ENCODE peak calls at places on chromosomes 4 and X, in six cellular contexts. G, K, D, O, T and A are unnamed samples.

GRCh38 chrX:69177511-69178162 is 12.4 kb upstream of the PJA1 start:
- DNase-seq in O (no peak), K (no peak), G (no peak), T (no peak), D (no peak), A (no peak)

GRCh38 chrX:65148232-65148631 is 172.0 kb upstream of the ZC4H2 start:
- DNase-seq in T (no peak), O (no peak), K (no peak), G (no peak), D (no peak), A (no peak)

GRCh38 chr4:174388744-174389143 is 105.0 kb downstream of the CEP44 start:
- DNase-seq in D (no peak), K (no peak), T (no peak), O (no peak), G (no peak), A (no peak)

GRCh38 chr4:16227462-16227868 is 1.2 kb upstream of the TAPT1 start:
- DNase-seq in O (peak), T (peak), G (peak), D (peak), K (peak), A (no peak)

GRCh38 chr4:76178296-76178695 is 30.1 kb upstream of the NUP54 start:
- DNase-seq in O (no peak), D (no peak), G (no peak), K (no peak), T (no peak), A (no peak)

GRCh38 chr4:11773798-11774197 is 345.1 kb upstream of the HS3ST1 start:
- DNase-seq in T (no peak), O (no peak), G (no peak), K (no peak), D (no peak), A (no peak)

GRCh38 chr4:38385286-38386010 is 278.6 kb upstream of the KLF3 start:
- DNase-seq in O (no peak), K (peak), T (no peak), G (no peak), D (no peak), A (no peak)

GRCh38 chr4:152680988-152681731 is 1.4 kb upstream of the TMEM154 start:
- DNase-seq in G (no peak), O (no peak), T (no peak), D (no peak), K (no peak), A (no peak)

GRCh38 chr4:1028574-1029220 is 17.3 kb downstream of the FGFRL1 start:
- DNase-seq in D (no peak), K (no peak), G (no peak), O (no peak), T (no peak), A (no peak)

GRCh38 chr4:171813195-171813955 is at the start of gene GALNTL6:
- DNase-seq in D (peak), O (no peak), T (peak), K (peak), G (peak), A (no peak)

DNA sequence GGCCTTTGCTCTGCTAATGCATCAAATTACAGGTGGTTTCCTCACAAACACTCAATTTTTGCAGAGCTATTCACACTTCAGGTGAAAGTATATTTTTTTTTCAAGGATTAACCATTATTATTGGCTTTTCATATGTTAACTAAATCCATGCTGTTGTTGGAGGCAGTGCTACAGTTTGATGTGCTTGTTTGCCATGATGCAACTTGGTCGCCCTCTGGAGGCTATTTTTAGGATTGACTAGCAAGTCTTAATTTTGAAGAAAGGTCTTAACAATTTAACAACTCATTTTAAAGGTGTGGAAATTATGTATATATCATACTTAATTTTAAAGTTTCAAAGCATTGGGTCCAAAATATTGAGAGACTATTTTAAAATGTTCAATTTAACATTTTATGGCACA is 168.8 kb upstream of the FAM47A start:
- DNase-seq in K (peak), O (peak), T (peak), D (no peak), G (no peak), A (no peak)
- TF ChIP-seq CTCF in K (peak), O (peak), T (peak), D (peak), G (peak), A (peak)

DNA sequence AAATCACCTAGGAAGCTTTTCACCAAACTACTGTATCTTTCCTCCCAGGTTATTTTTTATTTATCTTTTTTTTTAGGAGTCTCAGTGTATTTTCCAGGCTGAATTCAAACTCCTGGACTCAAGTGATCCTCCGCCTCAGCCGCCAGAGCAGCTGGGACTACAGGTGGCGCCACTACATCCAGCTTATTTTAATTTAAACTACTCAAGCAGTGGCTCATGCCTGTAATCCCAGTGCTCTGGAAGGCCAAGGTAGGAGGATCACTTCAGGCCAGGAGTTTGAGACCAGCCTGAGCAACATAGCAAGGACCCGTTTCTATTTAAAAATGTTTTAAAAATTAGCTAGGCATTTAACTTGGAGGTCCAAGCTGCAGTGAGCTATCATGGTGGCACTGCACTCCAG is 37.8 kb downstream of the LEF1 start:
- DNase-seq in K (no peak), T (peak), G (no peak), O (no peak), D (no peak), A (no peak)
- TF ChIP-seq CTCF in K (no peak), T (peak), G (no peak), O (no peak), D (no peak), A (no peak)

GRCh38 chr4:173319696-173320095 is 14.5 kb downstream of the HMGB2 start:
- DNase-seq in D (no peak), K (no peak), G (no peak), O (no peak), T (no peak), A (no peak)

GRCh38 chr4:173316060-173316459 is 18.1 kb downstream of the HMGB2 start:
- DNase-seq in D (no peak), T (no peak), K (no peak), G (no peak), O (no peak), A (no peak)

GRCh38 chr4:173314715-173315114 is 19.4 kb downstream of the HMGB2 start:
- DNase-seq in D (no peak), T (no peak), K (no peak), G (no peak), O (no peak), A (no peak)

GRCh38 chr4:173317003-173317402 is 17.2 kb downstream of the HMGB2 start:
- DNase-seq in D (no peak), K (no peak), T (peak), G (no peak), O (no peak), A (no peak)

GRCh38 chr4:173318648-173319211 is 15.4 kb downstream of the HMGB2 start:
- DNase-seq in O (no peak), D (no peak), K (peak), G (no peak), T (peak), A (no peak)
- TF ChIP-seq CTCF in O (peak), D (no peak), K (peak), G (peak), T (no peak), A (peak)

GRCh38 chr4:91769912-91770311 is 533.9 kb upstream of the GRID2 start:
- DNase-seq in D (no peak), G (no peak), T (no peak), K (no peak), O (no peak), A (no peak)

GRCh38 chr4:91758487-91758886 is 545.3 kb upstream of the GRID2 start:
- DNase-seq in D (no peak), G (no peak), K (no peak), T (no peak), O (no peak), A (no peak)

GRCh38 chr4:91764085-91764484 is 539.7 kb upstream of the GRID2 start:
- DNase-seq in G (no peak), K (no peak), O (no peak), T (no peak), D (no peak), A (no peak)
- TF ChIP-seq CTCF in G (no peak), K (no peak), O (no peak), T (no peak), D (no peak), A (no peak)

GRCh38 chrX:130834830-130835229 is 68.2 kb downstream of the ENOX2 start:
- DNase-seq in O (no peak), D (no peak), G (no peak), T (no peak), K (no peak), A (no peak)
- TF ChIP-seq CTCF in O (no peak), D (no peak), G (no peak), T (no peak), K (no peak), A (no peak)

GRCh38 chr4:100898844-100899243 is 381.0 kb upstream of the EMCN start:
- DNase-seq in D (no peak), K (no peak), G (no peak), O (no peak), T (no peak), A (no peak)
- TF ChIP-seq CTCF in D (no peak), K (no peak), G (no peak), O (no peak), T (no peak), A (no peak)